ENCODE peak calls at places on chromosomes 6 and 20, in nine cellular contexts. One of them, this sample, is unnamed.
A peak's percentile ranks its signal among the peaks of the same experiment; 100 is the strongest.

GRCh38 chr20:60063739-60064138 is 105.5 kb downstream of the CDH26 start:
- DNase-seq in A549: no peak
- DNase-seq in prostate gland: no peak
- DNase-seq in kidney: no peak
- DNase-seq in tibial artery: no peak
- DNase-seq in uterus: no peak
- DNase-seq in heart left ventricle: no peak
- DNase-seq in heart right ventricle: no peak
- DNase-seq in ovary: no peak
- DNase-seq in this sample: no peak

GRCh38 chr20:62818592-62819493 is 2.0 kb downstream of the COL9A3 start:
- DNase-seq in kidney: peak; percentile 93
- DNase-seq in prostate gland: no peak
- DNase-seq in tibial artery: no peak
- DNase-seq in heart left ventricle: peak; percentile 79
- DNase-seq in ovary: peak; percentile 55
- DNase-seq in uterus: no peak
- DNase-seq in A549: no peak
- DNase-seq in heart right ventricle: peak; percentile 82
- DNase-seq in this sample: no peak

GRCh38 chr6:28496099-28496779 is 19.4 kb downstream of the GPX6 start:
- DNase-seq in uterus: no peak
- DNase-seq in prostate gland: no peak
- DNase-seq in A549: no peak
- DNase-seq in ovary: no peak
- DNase-seq in heart right ventricle: no peak
- DNase-seq in kidney: no peak
- DNase-seq in heart left ventricle: no peak
- DNase-seq in tibial artery: no peak
- DNase-seq in this sample: no peak

GRCh38 chr20:57306747-57307146 is 22.9 kb upstream of the SPO11 start:
- DNase-seq in uterus: no peak
- DNase-seq in A549: no peak
- DNase-seq in heart right ventricle: no peak
- DNase-seq in kidney: no peak
- DNase-seq in ovary: no peak
- DNase-seq in tibial artery: no peak
- DNase-seq in prostate gland: no peak
- DNase-seq in heart left ventricle: no peak
- DNase-seq in this sample: no peak

GRCh38 chr6:170448745-170449144 is 104.4 kb downstream of the PSMB1 start:
- DNase-seq in uterus: no peak
- DNase-seq in tibial artery: no peak
- DNase-seq in ovary: no peak
- DNase-seq in heart right ventricle: no peak
- DNase-seq in kidney: no peak
- DNase-seq in A549: no peak
- DNase-seq in heart left ventricle: peak; percentile 50
- DNase-seq in prostate gland: no peak
- DNase-seq in this sample: no peak

GRCh38 chr20:44532981-44533331 is 11.1 kb upstream of the SERINC3 start:
- DNase-seq in ovary: no peak
- DNase-seq in kidney: no peak
- DNase-seq in heart right ventricle: no peak
- DNase-seq in heart left ventricle: no peak
- DNase-seq in tibial artery: no peak
- DNase-seq in uterus: no peak
- DNase-seq in prostate gland: no peak
- DNase-seq in A549: no peak
- DNase-seq in this sample: no peak

GRCh38 chr6:81565071-81565470 is 187.4 kb downstream of the TENT5A start:
- DNase-seq in A549: no peak
- DNase-seq in uterus: no peak
- DNase-seq in heart left ventricle: no peak
- DNase-seq in kidney: no peak
- DNase-seq in heart right ventricle: no peak
- DNase-seq in ovary: no peak
- DNase-seq in tibial artery: no peak
- DNase-seq in prostate gland: no peak
- DNase-seq in this sample: no peak

GRCh38 chr6:34318492-34319470 is 70.0 kb upstream of the SMIM29 start:
- DNase-seq in prostate gland: no peak
- DNase-seq in uterus: no peak
- DNase-seq in heart left ventricle: no peak
- DNase-seq in tibial artery: no peak
- DNase-seq in kidney: no peak
- DNase-seq in ovary: no peak
- DNase-seq in heart right ventricle: no peak
- DNase-seq in A549: no peak
- DNase-seq in this sample: no peak

GRCh38 chr6:144416773-144417172 is 131.6 kb downstream of the UTRN start:
- DNase-seq in kidney: no peak
- DNase-seq in uterus: no peak
- DNase-seq in tibial artery: no peak
- DNase-seq in A549: no peak
- DNase-seq in prostate gland: no peak
- DNase-seq in heart right ventricle: no peak
- DNase-seq in ovary: no peak
- DNase-seq in heart left ventricle: no peak
- DNase-seq in this sample: no peak

GRCh38 chr20:35144694-35145093 is 2.4 kb downstream of the EDEM2 start:
- DNase-seq in heart right ventricle: no peak
- DNase-seq in A549: no peak
- DNase-seq in heart left ventricle: no peak
- DNase-seq in uterus: no peak
- DNase-seq in ovary: no peak
- DNase-seq in kidney: no peak
- DNase-seq in prostate gland: no peak
- DNase-seq in tibial artery: no peak
- DNase-seq in this sample: no peak

GRCh38 chr20:53748821-53749402 is 155.3 kb upstream of the ZNF217 start:
- DNase-seq in kidney: no peak
- DNase-seq in prostate gland: no peak
- DNase-seq in tibial artery: no peak
- DNase-seq in heart right ventricle: no peak
- DNase-seq in ovary: no peak
- DNase-seq in uterus: no peak
- DNase-seq in heart left ventricle: no peak
- DNase-seq in A549: no peak
- DNase-seq in this sample: no peak

GRCh38 chr6:169864148-169865030 is 113.0 kb downstream of the ERMARD start:
- DNase-seq in ovary: no peak
- DNase-seq in heart left ventricle: no peak
- DNase-seq in tibial artery: no peak
- DNase-seq in prostate gland: no peak
- DNase-seq in heart right ventricle: no peak
- DNase-seq in kidney: no peak
- DNase-seq in uterus: no peak
- DNase-seq in A549: no peak
- DNase-seq in this sample: no peak

GRCh38 chr6:110618591-110619267 is 142.3 kb upstream of the SLC22A16 start:
- DNase-seq in kidney: no peak
- DNase-seq in uterus: no peak
- DNase-seq in heart left ventricle: no peak
- DNase-seq in prostate gland: peak; percentile 19
- DNase-seq in A549: no peak
- DNase-seq in ovary: no peak
- DNase-seq in tibial artery: no peak
- DNase-seq in heart right ventricle: no peak
- DNase-seq in this sample: no peak

GRCh38 chr6:34745277-34746103 is 11.8 kb upstream of the SNRPC start:
- DNase-seq in uterus: no peak
- DNase-seq in tibial artery: no peak
- DNase-seq in kidney: no peak
- DNase-seq in A549: no peak
- DNase-seq in heart right ventricle: no peak
- DNase-seq in heart left ventricle: no peak
- DNase-seq in prostate gland: peak; percentile 43
- DNase-seq in ovary: no peak
- DNase-seq in this sample: no peak

GRCh38 chr6:13593720-13594119 is 19.3 kb downstream of the SIRT5 start:
- DNase-seq in uterus: no peak
- DNase-seq in A549: no peak
- DNase-seq in heart left ventricle: no peak
- DNase-seq in tibial artery: no peak
- DNase-seq in prostate gland: no peak
- DNase-seq in ovary: no peak
- DNase-seq in heart right ventricle: no peak
- DNase-seq in kidney: no peak
- DNase-seq in this sample: no peak

GRCh38 chr6:149924933-149925252 is 2.0 kb upstream of the RAET1G start:
- DNase-seq in heart left ventricle: no peak
- DNase-seq in kidney: no peak
- DNase-seq in heart right ventricle: no peak
- DNase-seq in tibial artery: peak; percentile 64
- DNase-seq in ovary: no peak
- DNase-seq in uterus: peak; percentile 13
- DNase-seq in prostate gland: no peak
- DNase-seq in A549: no peak
- DNase-seq in this sample: no peak

GRCh38 chr6:151379933-151380847 is 11.2 kb downstream of the ZBTB2 start:
- DNase-seq in heart right ventricle: no peak
- DNase-seq in tibial artery: no peak
- DNase-seq in ovary: no peak
- DNase-seq in heart left ventricle: no peak
- DNase-seq in A549: no peak
- DNase-seq in kidney: no peak
- DNase-seq in uterus: no peak
- DNase-seq in prostate gland: no peak
- DNase-seq in this sample: no peak

GRCh38 chr20:14830466-14830865 is 493.1 kb upstream of the FLRT3 start:
- DNase-seq in heart right ventricle: no peak
- DNase-seq in ovary: no peak
- DNase-seq in kidney: no peak
- DNase-seq in prostate gland: no peak
- DNase-seq in heart left ventricle: no peak
- DNase-seq in tibial artery: no peak
- DNase-seq in uterus: no peak
- DNase-seq in A549: no peak
- DNase-seq in this sample: no peak

GRCh38 chr6:111581957-111582356 is 23.7 kb downstream of the TRAF3IP2 start:
- DNase-seq in kidney: no peak
- DNase-seq in heart left ventricle: no peak
- DNase-seq in tibial artery: no peak
- DNase-seq in ovary: no peak
- DNase-seq in uterus: no peak
- DNase-seq in A549: no peak
- DNase-seq in heart right ventricle: no peak
- DNase-seq in prostate gland: no peak
- DNase-seq in this sample: no peak

GRCh38 chr20:8095648-8096572 is 36.2 kb upstream of the PLCB1 start:
- DNase-seq in ovary: no peak
- DNase-seq in tibial artery: no peak
- DNase-seq in heart right ventricle: no peak
- DNase-seq in kidney: no peak
- DNase-seq in uterus: no peak
- DNase-seq in heart left ventricle: no peak
- DNase-seq in prostate gland: no peak
- DNase-seq in A549: no peak
- DNase-seq in this sample: no peak
- H3K9me3 ChIP-seq in ovary: no peaks in the 10 kb centered on the region
- H3K9me3 ChIP-seq in tibial artery: no peaks in the 10 kb centered on the region
- H3K9me3 ChIP-seq in heart right ventricle: no peaks in the 10 kb centered on the region
- H3K9me3 ChIP-seq in kidney: no peaks in the 10 kb centered on the region
- H3K9me3 ChIP-seq in uterus: no peaks in the 10 kb centered on the region
- H3K9me3 ChIP-seq in heart left ventricle: no peaks in the 10 kb centered on the region
- H3K9me3 ChIP-seq in prostate gland: no peaks in the 10 kb centered on the region
- H3K9me3 ChIP-seq in A549: no peaks in the 10 kb centered on the region
- H3K9me3 ChIP-seq in this sample: no peaks in the 10 kb centered on the region

DNA sequence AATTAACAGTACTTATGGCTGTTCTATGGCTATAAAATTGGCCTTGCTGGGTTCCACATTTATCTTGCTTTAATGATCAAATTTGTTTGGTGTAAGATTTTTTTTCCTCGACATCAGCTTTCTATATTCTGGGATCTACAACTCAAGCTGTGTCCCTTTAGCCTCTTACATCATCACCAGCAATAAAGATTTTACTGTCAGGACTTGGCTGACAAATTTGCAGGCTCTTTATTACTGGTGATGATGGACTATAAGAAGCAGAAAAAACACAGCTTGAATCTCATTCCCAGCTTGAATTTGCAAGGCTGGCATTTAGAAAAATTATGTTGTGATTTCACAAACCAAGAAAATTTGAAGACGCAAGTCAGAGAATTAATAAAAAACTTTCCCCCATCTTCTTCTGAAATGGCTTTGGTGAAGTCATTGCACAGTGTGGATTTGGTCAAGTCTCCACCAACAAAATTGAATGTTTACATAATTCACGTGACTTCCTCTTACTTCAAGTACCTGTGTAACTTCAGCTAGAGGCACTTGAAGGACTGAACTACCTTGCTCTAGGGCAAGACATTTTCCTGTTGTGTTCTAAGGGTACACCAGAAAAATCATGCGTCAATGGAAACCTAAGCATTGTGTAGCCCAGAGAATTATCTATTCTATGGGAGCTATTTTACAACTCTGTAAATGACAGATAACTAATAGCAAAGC is 175.0 kb downstream of the CBLN4 start:
- DNase-seq in kidney: no peak
- DNase-seq in tibial artery: no peak
- DNase-seq in uterus: no peak
- DNase-seq in A549: no peak
- DNase-seq in ovary: no peak
- DNase-seq in heart right ventricle: no peak
- DNase-seq in heart left ventricle: no peak
- DNase-seq in prostate gland: no peak
- DNase-seq in this sample: no peak
- H3K9me3 ChIP-seq in kidney: no peaks in the 10 kb centered on the region
- H3K9me3 ChIP-seq in tibial artery: no peaks in the 10 kb centered on the region
- H3K9me3 ChIP-seq in uterus: no peaks in the 10 kb centered on the region
- H3K9me3 ChIP-seq in A549: no peaks in the 10 kb centered on the region
- H3K9me3 ChIP-seq in ovary: no peaks in the 10 kb centered on the region
- H3K9me3 ChIP-seq in heart right ventricle: no peaks in the 10 kb centered on the region
- H3K9me3 ChIP-seq in heart left ventricle: no peaks in the 10 kb centered on the region
- H3K9me3 ChIP-seq in prostate gland: no peaks in the 10 kb centered on the region
- H3K9me3 ChIP-seq in this sample: no peaks in the 10 kb centered on the region

DNA sequence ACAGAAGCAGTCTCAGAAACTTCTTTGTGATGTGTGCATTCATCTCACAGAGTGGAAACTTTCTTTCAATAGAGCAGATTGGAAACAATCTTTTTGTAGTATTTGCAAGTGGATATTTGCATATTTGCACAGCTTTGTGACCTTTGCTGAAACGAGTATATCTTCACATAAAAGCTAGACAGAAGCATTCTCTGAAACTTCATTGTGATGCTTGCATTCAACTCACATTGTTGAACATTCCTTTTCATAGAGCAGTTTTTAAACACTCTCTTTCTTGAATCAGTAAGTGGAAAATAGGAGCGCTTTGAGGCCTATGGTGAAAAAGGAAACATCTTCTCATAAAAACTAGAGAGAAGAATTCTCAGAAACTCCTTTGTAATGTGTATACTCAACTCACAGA is 657.9 kb upstream of the ZNF337 start:
- DNase-seq in heart left ventricle: no peak
- DNase-seq in prostate gland: no peak
- DNase-seq in heart right ventricle: no peak
- DNase-seq in tibial artery: no peak
- DNase-seq in ovary: no peak
- DNase-seq in A549: no peak
- DNase-seq in kidney: no peak
- DNase-seq in uterus: no peak
- DNase-seq in this sample: no peak
- H3K9me3 ChIP-seq in heart left ventricle: no peaks in the 10 kb centered on the region
- H3K9me3 ChIP-seq in prostate gland: no peaks in the 10 kb centered on the region
- H3K9me3 ChIP-seq in heart right ventricle: no peaks in the 10 kb centered on the region
- H3K9me3 ChIP-seq in tibial artery: no peaks in the 10 kb centered on the region
- H3K9me3 ChIP-seq in ovary: no peaks in the 10 kb centered on the region
- H3K9me3 ChIP-seq in A549: peaks cover 27% of the 10 kb centered on the region
- H3K9me3 ChIP-seq in kidney: no peaks in the 10 kb centered on the region
- H3K9me3 ChIP-seq in uterus: no peaks in the 10 kb centered on the region
- H3K9me3 ChIP-seq in this sample: no peaks in the 10 kb centered on the region

GRCh38 chr20:50358166-50358565 is 152.0 kb upstream of the PTPN1 start:
- DNase-seq in A549: no peak
- DNase-seq in tibial artery: no peak
- DNase-seq in ovary: no peak
- DNase-seq in heart left ventricle: peak; percentile 12
- DNase-seq in kidney: no peak
- DNase-seq in uterus: no peak
- DNase-seq in prostate gland: no peak
- DNase-seq in heart right ventricle: no peak
- DNase-seq in this sample: no peak
- H3K9me3 ChIP-seq in A549: no peaks in the 10 kb centered on the region
- H3K9me3 ChIP-seq in tibial artery: no peaks in the 10 kb centered on the region
- H3K9me3 ChIP-seq in ovary: no peaks in the 10 kb centered on the region
- H3K9me3 ChIP-seq in heart left ventricle: no peaks in the 10 kb centered on the region
- H3K9me3 ChIP-seq in kidney: no peaks in the 10 kb centered on the region
- H3K9me3 ChIP-seq in uterus: no peaks in the 10 kb centered on the region
- H3K9me3 ChIP-seq in prostate gland: no peaks in the 10 kb centered on the region
- H3K9me3 ChIP-seq in heart right ventricle: no peaks in the 10 kb centered on the region
- H3K9me3 ChIP-seq in this sample: no peaks in the 10 kb centered on the region